ENCODE peak calls at places on chromosomes 16 and 17, in five cellular contexts. D is neuronal stem cell, Q is D341Med, Y is colonic mucosa, S is T-cell. C is an unnamed sample.

GRCh38 chr17:2077040-2077439 is 22.1 kb downstream of the HIC1 start:
- DNase-seq in D (no peak), Q (no peak), S (no peak), Y (no peak), C (no peak)

GRCh38 chr16:8862309-8863130 is 6.3 kb downstream of the CARHSP1 start:
- DNase-seq in S (no peak), Y (no peak), D (no peak), Q (no peak), C (no peak)

GRCh38 chr17:21495281-21495680 is 119.1 kb downstream of the KCNJ12 start:
- DNase-seq in Q (no peak), Y (no peak), D (no peak), S (no peak), C (no peak)

GRCh38 chr17:69907081-69907847 is 167.8 kb upstream of the KCNJ16 start:
- DNase-seq in Q (no peak), D (no peak), S (no peak), Y (no peak), C (no peak)

GRCh38 chr17:79575229-79575628 is 35.6 kb downstream of the RBFOX3 start:
- DNase-seq in Q (no peak), D (no peak), Y (no peak), S (no peak), C (no peak)

GRCh38 chr16:82980810-82981209 is 354.0 kb downstream of the CDH13 start:
- DNase-seq in Q (no peak), Y (no peak), D (no peak), S (no peak), C (no peak)

GRCh38 chr17:61291457-61292311 is 108.0 kb upstream of the TBX2 start:
- DNase-seq in Y (no peak), Q (no peak), D (no peak), S (no peak), C (no peak)

GRCh38 chr16:49921791-49922456 is 66.0 kb upstream of the ZNF423 start:
- DNase-seq in D (peak; percentile 67), S (peak; percentile 16), Q (peak; percentile 70), Y (peak; percentile 82), C (peak; percentile 16)

GRCh38 chr17:16926061-16926511 is 45.8 kb downstream of the TNFRSF13B start:
- DNase-seq in Q (no peak), S (no peak), D (no peak), Y (no peak), C (no peak)

GRCh38 chr17:55770220-55770870 is 19.5 kb downstream of the PCTP start:
- DNase-seq in Q (peak; percentile 71), D (peak; percentile 45), Y (no peak), S (no peak), C (no peak)

GRCh38 chr17:55527520-55528118 is 16.4 kb upstream of the SMIM36 start:
- DNase-seq in Q (peak; percentile 58), S (no peak), D (peak; percentile 54), Y (no peak), C (no peak)

GRCh38 chr16:3954411-3954921 is 74.0 kb upstream of the CREBBP start:
- DNase-seq in Q (no peak), D (no peak), S (no peak), Y (no peak), C (no peak)